ENCODE peak calls at places on chromosomes 2 and 18, in ten cellular contexts. M is effector memory CD4-positive, alpha-beta T cell; C is neural crest cell; X is activated effector memory CD4-positive, alpha-beta T cell treated with anti-CD3 and anti-CD28 coated beads, Interleukin-2, amount 50 U/mL, for 16 hours; H is stimulated activated CD4-positive, alpha-beta T cell treated with anti-CD3 and anti-CD28 coated beads, Interleukin-15, amount 100 ng/mL, for 24 hours; B is SHP77; L is GM03348; W is glutamatergic neuron; Z is mesothelial cell of epicardium; U is hippocampal formation. Y is an unnamed sample.

GRCh38 chr18:61882296-61883004 is 10.4 kb downstream of the RNF152 start:
- DNase-seq in M (no peak), C (no peak), X (no peak), H (no peak), B (no peak), L (peak; percentile 44), W (no peak), Z (no peak), U (no peak), Y (no peak)

GRCh38 chr2:1655461-1655860 is 88.9 kb downstream of the PXDN start:
- DNase-seq in M (no peak), C (no peak), X (peak; percentile 46), H (no peak), B (no peak), L (no peak), W (no peak), Z (no peak), U (no peak), Y (no peak)

GRCh38 chr18:5772706-5773105 is 122.6 kb downstream of the TMEM200C start:
- DNase-seq in M (no peak), C (no peak), X (no peak), H (no peak), B (no peak), L (no peak), W (no peak), Z (no peak), U (no peak), Y (no peak)

GRCh38 chr18:57803119-57803969 is at the start of gene ATP8B1:
- DNase-seq in M (no peak), C (peak; percentile 16), X (no peak), H (peak; percentile 22), B (peak; percentile 58), L (peak; percentile 92), W (peak; percentile 62), Z (peak; percentile 91), U (no peak), Y (no peak)

GRCh38 chr2:54206596-54206995 is 49.4 kb downstream of the TSPYL6 start:
- DNase-seq in M (no peak), C (no peak), X (no peak), H (no peak), B (peak; percentile 35), L (peak; percentile 37), W (no peak), Z (no peak), U (peak; percentile 58), Y (peak; percentile 32)

GRCh38 chr2:30226144-30227032 is 4.9 kb upstream of the LBH start:
- DNase-seq in M (no peak), C (no peak), X (peak; percentile 61), H (no peak), B (no peak), L (peak; percentile 39), W (no peak), Z (no peak), U (peak; percentile 29), Y (no peak)

GRCh38 chr2:208234786-208235185 is 20.1 kb downstream of the IDH1 start:
- DNase-seq in M (no peak), C (no peak), X (no peak), H (no peak), B (no peak), L (no peak), W (no peak), Z (no peak), U (no peak), Y (no peak)

GRCh38 chr18:76262956-76263955 is 231.8 kb downstream of the ZNF516 start:
- DNase-seq in M (no peak), C (no peak), X (no peak), H (no peak), B (no peak), L (no peak), W (no peak), Z (no peak), U (no peak), Y (no peak)

GRCh38 chr2:44616616-44617266 is 255.0 kb downstream of the CAMKMT start:
- DNase-seq in M (no peak), C (no peak), X (no peak), H (peak; percentile 4), B (no peak), L (no peak), W (no peak), Z (no peak), U (no peak), Y (no peak)

GRCh38 chr2:60496475-60496874 is 57.0 kb downstream of the BCL11A start:
- DNase-seq in M (no peak), C (no peak), X (no peak), H (no peak), B (no peak), L (no peak), W (no peak), Z (no peak), U (no peak), Y (no peak)

GRCh38 chr2:45699032-45699658 is 47.7 kb downstream of the PRKCE start:
- DNase-seq in M (no peak), C (no peak), X (no peak), H (no peak), B (no peak), L (peak; percentile 70), W (no peak), Z (no peak), U (no peak), Y (no peak)

GRCh38 chr18:76208632-76209308 is 286.3 kb downstream of the ZNF516 start:
- DNase-seq in M (no peak), C (no peak), X (no peak), H (no peak), B (no peak), L (peak; percentile 30), W (no peak), Z (no peak), U (no peak), Y (no peak)

GRCh38 chr2:220857371-220857770 is 714.7 kb downstream of the EPHA4 start:
- DNase-seq in M (no peak), C (no peak), X (no peak), H (no peak), B (no peak), L (no peak), W (no peak), Z (no peak), U (no peak), Y (no peak)

GRCh38 chr2:26849056-26850001 is 1.4 kb downstream of the DPYSL5 start:
- DNase-seq in M (no peak), C (peak; percentile 55), X (peak; percentile 65), H (peak; percentile 16), B (peak; percentile 6), L (no peak), W (peak; percentile 93), Z (no peak), U (no peak), Y (no peak)

GRCh38 chr2:72148975-72149555 is 1.4 kb upstream of the CYP26B1 start:
- DNase-seq in M (no peak), C (no peak), X (peak; percentile 64), H (peak; percentile 47), B (no peak), L (peak; percentile 85), W (peak; percentile 61), Z (no peak), U (peak; percentile 28), Y (no peak)

GRCh38 chr2:135913726-135914365 is 37.6 kb upstream of the MCM6 start:
- DNase-seq in M (no peak), C (peak; percentile 42), X (no peak), H (peak; percentile 40), B (no peak), L (peak; percentile 52), W (no peak), Z (no peak), U (peak; percentile 30), Y (peak; percentile 65)

GRCh38 chr2:222791946-222792649 is 68.7 kb upstream of the ACSL3 start:
- DNase-seq in M (no peak), C (no peak), X (no peak), H (no peak), B (no peak), L (peak; percentile 50), W (no peak), Z (no peak), U (peak; percentile 52), Y (peak; percentile 27)

GRCh38 chr18:31497711-31498449 is at the start of gene DSG2:
- DNase-seq in M (no peak), C (peak; percentile 36), X (no peak), H (peak; percentile 54), B (no peak), L (peak; percentile 52), W (peak; percentile 69), Z (peak; percentile 77), U (no peak), Y (no peak)

GRCh38 chr2:84748339-84748738 is 132.5 kb downstream of the TRABD2A start:
- DNase-seq in M (no peak), C (no peak), X (no peak), H (no peak), B (no peak), L (no peak), W (no peak), Z (no peak), U (no peak), Y (no peak)

GRCh38 chr18:79386547-79386946 is 9.2 kb upstream of the NFATC1 start:
- DNase-seq in M (no peak), C (no peak), X (no peak), H (no peak), B (no peak), L (no peak), W (no peak), Z (no peak), U (no peak), Y (no peak)

GRCh38 chr2:235666240-235666781 is 172.5 kb downstream of the AGAP1 start:
- DNase-seq in M (peak; percentile 9), C (peak; percentile 47), X (no peak), H (no peak), B (peak; percentile 59), L (peak; percentile 78), W (no peak), Z (no peak), U (peak; percentile 83), Y (no peak)

GRCh38 chr2:69693472-69694450 is 48.2 kb upstream of the ANXA4 start:
- DNase-seq in M (peak; percentile 32), C (no peak), X (peak; percentile 72), H (peak; percentile 22), B (no peak), L (no peak), W (no peak), Z (no peak), U (no peak), Y (no peak)

GRCh38 chr18:61727241-61727640 is 165.6 kb downstream of the RNF152 start:
- DNase-seq in M (no peak), C (no peak), X (no peak), H (no peak), B (no peak), L (no peak), W (no peak), Z (no peak), U (no peak), Y (no peak)

GRCh38 chr2:29281585-29281984 is 166.4 kb downstream of the CLIP4 start:
- DNase-seq in M (no peak), C (no peak), X (no peak), H (no peak), B (no peak), L (no peak), W (no peak), Z (peak; percentile 56), U (peak; percentile 48), Y (no peak)

GRCh38 chr18:48749768-48750167 is 201.0 kb downstream of the SMAD7 start:
- DNase-seq in M (no peak), C (no peak), X (no peak), H (no peak), B (no peak), L (peak; percentile 77), W (no peak), Z (no peak), U (no peak), Y (no peak)

GRCh38 chr18:40670991-40671390 is 1284.0 kb upstream of the PIK3C3 start:
- DNase-seq in M (no peak), C (no peak), X (no peak), H (no peak), B (no peak), L (no peak), W (no peak), Z (no peak), U (no peak), Y (no peak)

GRCh38 chr2:9737053-9737875 is 106.0 kb upstream of the TAF1B start:
- DNase-seq in M (no peak), C (no peak), X (no peak), H (no peak), B (no peak), L (peak; percentile 84), W (no peak), Z (no peak), U (no peak), Y (no peak)

GRCh38 chr2:202039278-202040100 is 5.8 kb downstream of the FZD7 start:
- DNase-seq in M (no peak), C (no peak), X (no peak), H (no peak), B (no peak), L (no peak), W (no peak), Z (no peak), U (no peak), Y (no peak)